ENCODE peak calls at places on chromosomes 7 and 10, in five cellular contexts. One of them, this sample, is unnamed.

GRCh38 chr10:31723074-31723750 is 205.4 kb downstream of the ARHGAP12 start:
- DNase-seq in C1 segment of cervical spinal cord: no peak
- DNase-seq in cardiac muscle cell: no peak
- DNase-seq in transverse colon: no peak
- DNase-seq in choroid plexus epithelial cell: peak
- DNase-seq in this sample: peak

GRCh38 chr7:46352335-46352954 is 431.4 kb upstream of the IGFBP3 start:
- DNase-seq in C1 segment of cervical spinal cord: no peak
- DNase-seq in cardiac muscle cell: peak
- DNase-seq in transverse colon: no peak
- DNase-seq in choroid plexus epithelial cell: peak
- DNase-seq in this sample: peak

GRCh38 chr7:42991913-42992576 is 59.9 kb downstream of the MRPL32 start:
- DNase-seq in C1 segment of cervical spinal cord: no peak
- DNase-seq in cardiac muscle cell: no peak
- DNase-seq in transverse colon: no peak
- DNase-seq in choroid plexus epithelial cell: no peak
- DNase-seq in this sample: no peak

GRCh38 chr10:35386594-35387174 is 50.4 kb downstream of the CCNY start:
- DNase-seq in C1 segment of cervical spinal cord: no peak
- DNase-seq in cardiac muscle cell: peak
- DNase-seq in transverse colon: no peak
- DNase-seq in choroid plexus epithelial cell: peak
- DNase-seq in this sample: peak

GRCh38 chr7:5629941-5630340 is 151.5 kb downstream of the RNF216 start:
- DNase-seq in C1 segment of cervical spinal cord: no peak
- DNase-seq in cardiac muscle cell: no peak
- DNase-seq in transverse colon: no peak
- DNase-seq in choroid plexus epithelial cell: peak
- DNase-seq in this sample: peak

GRCh38 chr7:70785427-70785826 is 346.5 kb upstream of the GALNT17 start:
- DNase-seq in C1 segment of cervical spinal cord: no peak
- DNase-seq in cardiac muscle cell: no peak
- DNase-seq in transverse colon: no peak
- DNase-seq in choroid plexus epithelial cell: peak
- DNase-seq in this sample: no peak

GRCh38 chr7:135802697-135803096 is 54.1 kb upstream of the FAM180A start:
- DNase-seq in C1 segment of cervical spinal cord: no peak
- DNase-seq in cardiac muscle cell: no peak
- DNase-seq in transverse colon: no peak
- DNase-seq in choroid plexus epithelial cell: peak
- DNase-seq in this sample: peak

GRCh38 chr7:43535031-43535451 is 47.9 kb upstream of the STK17A start:
- DNase-seq in C1 segment of cervical spinal cord: no peak
- DNase-seq in cardiac muscle cell: no peak
- DNase-seq in transverse colon: no peak
- DNase-seq in choroid plexus epithelial cell: peak
- DNase-seq in this sample: no peak

GRCh38 chr7:100483728-100484635 is at the start of gene NYAP1:
- DNase-seq in C1 segment of cervical spinal cord: peak
- DNase-seq in cardiac muscle cell: peak
- DNase-seq in transverse colon: peak
- DNase-seq in choroid plexus epithelial cell: peak
- DNase-seq in this sample: peak

GRCh38 chr7:130875265-130875741 is 141.3 kb upstream of the KLF14 start:
- DNase-seq in C1 segment of cervical spinal cord: no peak
- DNase-seq in cardiac muscle cell: peak
- DNase-seq in transverse colon: peak
- DNase-seq in choroid plexus epithelial cell: peak
- DNase-seq in this sample: peak

GRCh38 chr7:28408105-28408973 is 4.0 kb upstream of the CREB5 start:
- DNase-seq in C1 segment of cervical spinal cord: peak
- DNase-seq in cardiac muscle cell: peak
- DNase-seq in transverse colon: peak
- DNase-seq in choroid plexus epithelial cell: no peak
- DNase-seq in this sample: peak

GRCh38 chr7:42672339-42672990 is 239.4 kb downstream of the C7orf25 start:
- DNase-seq in C1 segment of cervical spinal cord: no peak
- DNase-seq in cardiac muscle cell: no peak
- DNase-seq in transverse colon: no peak
- DNase-seq in choroid plexus epithelial cell: no peak
- DNase-seq in this sample: no peak

GRCh38 chr10:51422311-51423120 is 276.9 kb downstream of the CSTF2T start:
- DNase-seq in C1 segment of cervical spinal cord: no peak
- DNase-seq in cardiac muscle cell: peak
- DNase-seq in transverse colon: peak
- DNase-seq in choroid plexus epithelial cell: peak
- DNase-seq in this sample: peak